ENCODE peak calls at places on chromosomes 7 and 10, in five cellular contexts. T, P, X, J and D are unnamed samples.

GRCh38 chr7:33744293-33744692 is 161.0 kb upstream of the BMPER start:
- DNase-seq in T (no peak), P (no peak), X (no peak), J (peak; percentile 53), D (no peak)

GRCh38 chr10:60662917-60663614 is 115.2 kb upstream of the CDK1 start:
- DNase-seq in T (no peak), P (no peak), X (no peak), J (no peak), D (no peak)

GRCh38 chr7:149771696-149772235 is 1.6 kb downstream of the ZNF467 start:
- DNase-seq in T (peak; percentile 93), P (peak; percentile 90), X (peak; percentile 95), J (peak; percentile 73), D (peak; percentile 96)

GRCh38 chr10:26626066-26626465 is 71.4 kb upstream of the PDSS1 start:
- DNase-seq in T (no peak), P (no peak), X (no peak), J (no peak), D (no peak)

GRCh38 chr10:24008164-24009066 is 200.5 kb upstream of the KIAA1217 start:
- DNase-seq in T (no peak), P (peak; percentile 2), X (no peak), J (no peak), D (no peak)

GRCh38 chr10:75294031-75294437 is 58.3 kb upstream of the COMTD1 start:
- DNase-seq in T (no peak), P (no peak), X (no peak), J (no peak), D (peak; percentile 68)

GRCh38 chr7:83410989-83411591 is 237.8 kb downstream of the SEMA3E start:
- DNase-seq in T (no peak), P (peak; percentile 18), X (no peak), J (peak; percentile 57), D (no peak)

GRCh38 chr10:101087376-101087775 is 25.6 kb downstream of the KAZALD1 start:
- DNase-seq in T (no peak), P (no peak), X (no peak), J (no peak), D (no peak)

GRCh38 chr10:33277135-33277536 is 57.3 kb downstream of the NRP1 start:
- DNase-seq in T (no peak), P (no peak), X (no peak), J (no peak), D (peak; percentile 80)

GRCh38 chr7:150481207-150481920 is 30.9 kb downstream of the GIMAP8 start:
- DNase-seq in T (no peak), P (no peak), X (peak; percentile 75), J (no peak), D (no peak)

GRCh38 chr7:128591705-128592104 is 80.4 kb upstream of the GARIN1A start:
- DNase-seq in T (no peak), P (peak; percentile 34), X (no peak), J (no peak), D (no peak)

GRCh38 chr7:82419200-82419599 is 24.4 kb downstream of the CACNA2D1 start:
- DNase-seq in T (no peak), P (no peak), X (no peak), J (no peak), D (no peak)

GRCh38 chr10:121510201-121510771 is 88.0 kb downstream of the FGFR2 start:
- DNase-seq in T (no peak), P (no peak), X (no peak), J (no peak), D (peak; percentile 83)

GRCh38 chr7:134443396-134444070 is 15.4 kb downstream of the AKR1B1 start:
- DNase-seq in T (no peak), P (no peak), X (no peak), J (no peak), D (no peak)

GRCh38 chr10:42986618-42987017 is 90.3 kb upstream of the RET start:
- DNase-seq in T (no peak), P (no peak), X (no peak), J (no peak), D (no peak)

GRCh38 chr10:554182-554848 is 135.2 kb downstream of the DIP2C start:
- DNase-seq in T (no peak), P (no peak), X (no peak), J (no peak), D (no peak)

GRCh38 chr10:7529638-7530037 is 118.8 kb upstream of the SFMBT2 start:
- DNase-seq in T (no peak), P (peak; percentile 54), X (no peak), J (no peak), D (peak; percentile 75)

GRCh38 chr7:105673367-105674188 is 92.3 kb upstream of the EFCAB10 start:
- DNase-seq in T (no peak), P (no peak), X (peak; percentile 73), J (peak; percentile 17), D (peak; percentile 81)

GRCh38 chr10:132198381-132199181 is 11.8 kb downstream of the DPYSL4 start:
- DNase-seq in T (no peak), P (no peak), X (peak; percentile 54), J (no peak), D (no peak)

GRCh38 chr7:131325179-131325840 is 2.4 kb upstream of the MKLN1 start:
- DNase-seq in T (no peak), P (no peak), X (peak; percentile 72), J (no peak), D (no peak)

GRCh38 chr7:72072901-72073300 is 339.2 kb downstream of the CALN1 start:
- DNase-seq in T (no peak), P (no peak), X (no peak), J (no peak), D (no peak)

GRCh38 chr7:112018305-112019030 is 187.7 kb downstream of the DOCK4 start:
- DNase-seq in T (no peak), P (no peak), X (no peak), J (no peak), D (no peak)

GRCh38 chr7:8443871-8444756 is 10.7 kb downstream of the NXPH1 start:
- DNase-seq in T (no peak), P (no peak), X (no peak), J (no peak), D (no peak)

GRCh38 chr10:5888352-5888751 is 1.3 kb downstream of the ANKRD16 start:
- DNase-seq in T (no peak), P (no peak), X (peak; percentile 25), J (no peak), D (no peak)

GRCh38 chr7:148182264-148182663 is 408.3 kb upstream of the C7orf33 start:
- DNase-seq in T (no peak), P (no peak), X (no peak), J (no peak), D (no peak)

GRCh38 chr10:124448696-124449169 is 1.1 kb downstream of the NKX1-2 start:
- DNase-seq in T (no peak), P (no peak), X (no peak), J (no peak), D (no peak)

GRCh38 chr7:85471740-85472139 is 284.9 kb upstream of the SEMA3D start:
- DNase-seq in T (no peak), P (no peak), X (no peak), J (no peak), D (no peak)

GRCh38 chr7:32474008-32474407 is 16.2 kb downstream of the LSM5 start:
- DNase-seq in T (no peak), P (no peak), X (no peak), J (no peak), D (no peak)

GRCh38 chr7:27871086-27871485 is 131.1 kb downstream of the TAX1BP1 start:
- DNase-seq in T (no peak), P (no peak), X (no peak), J (no peak), D (no peak)

GRCh38 chr7:135661311-135662122 is 797 bp upstream of the STMP1 start:
- DNase-seq in T (no peak), P (no peak), X (no peak), J (peak; percentile 10), D (peak; percentile 66)

GRCh38 chr7:135777626-135778398 is 29.2 kb upstream of the FAM180A start:
- DNase-seq in T (no peak), P (no peak), X (no peak), J (no peak), D (no peak)

GRCh38 chr7:94823952-94824351 is 83.4 kb upstream of the PPP1R9A start:
- DNase-seq in T (no peak), P (no peak), X (no peak), J (no peak), D (no peak)

GRCh38 chr7:102404005-102404861 is 8.1 kb downstream of the PRKRIP1 start:
- DNase-seq in T (no peak), P (no peak), X (peak; percentile 75), J (peak; percentile 4), D (no peak)

GRCh38 chr10:75140246-75140645 is 28.8 kb downstream of the SAMD8 start:
- DNase-seq in T (no peak), P (no peak), X (no peak), J (no peak), D (no peak)

GRCh38 chr10:28970231-28970630 is 292.9 kb downstream of the BAMBI start:
- DNase-seq in T (no peak), P (no peak), X (no peak), J (no peak), D (no peak)

GRCh38 chr7:100353685-100354330 is 4.1 kb upstream of the PILRB start:
- DNase-seq in T (no peak), P (no peak), X (peak; percentile 72), J (no peak), D (peak; percentile 57)

GRCh38 chr10:6228010-6228511 is 25.3 kb downstream of the PFKFB3 start:
- DNase-seq in T (no peak), P (no peak), X (no peak), J (no peak), D (no peak)